ENCODE peak calls at places on chromosomes 5 and 9, in eight cellular contexts. R is A549; N is activated CD4-positive, alpha-beta T cell treated with anti-CD3 and anti-CD28 coated beads for 24 hours; S is AG04449; E is NCI-H2107; C is T follicular helper cell; P is LHCN-M2; Y is iPS DF 19.7. W is an unnamed sample.

GRCh38 chr5:16508730-16509531 is 43.3 kb upstream of the ZNF622 start:
- DNase-seq in R (peak; percentile 12), N (no peak), S (no peak), E (peak; percentile 14), C (no peak), P (peak; percentile 48), Y (no peak), W (no peak)

GRCh38 chr9:100111235-100111634 is 12.2 kb downstream of the INVS start:
- DNase-seq in R (no peak), N (no peak), S (peak; percentile 94), E (no peak), C (no peak), P (peak; percentile 99), Y (no peak), W (no peak)

GRCh38 chr5:93421498-93421897 is 159.5 kb downstream of the NR2F1-AS1 start:
- DNase-seq in R (no peak), N (no peak), S (no peak), E (no peak), C (no peak), P (no peak), Y (peak; percentile 72), W (no peak)

GRCh38 chr9:61669352-61669751 is 479.5 kb downstream of the SPATA31A7 start:
- DNase-seq in R (no peak), N (no peak), S (no peak), E (no peak), C (no peak), P (no peak), Y (no peak), W (no peak)

GRCh38 chr5:111454198-111454606 is 58.1 kb downstream of the STARD4 start:
- DNase-seq in R (no peak), N (no peak), S (no peak), E (no peak), C (no peak), P (no peak), Y (no peak), W (no peak)

GRCh38 chr9:118059520-118060278 is 355.5 kb downstream of the TLR4 start:
- DNase-seq in R (peak; percentile 2), N (peak; percentile 0), S (no peak), E (no peak), C (no peak), P (peak; percentile 23), Y (no peak), W (no peak)

GRCh38 chr5:179679014-179679674 is 1.7 kb downstream of the CBY3 start:
- DNase-seq in R (no peak), N (peak; percentile 51), S (no peak), E (no peak), C (peak; percentile 43), P (peak; percentile 23), Y (peak; percentile 63), W (peak; percentile 8)

GRCh38 chr5:71770381-71770780 is 51.3 kb downstream of the CARTPT start:
- DNase-seq in R (no peak), N (no peak), S (no peak), E (no peak), C (no peak), P (no peak), Y (no peak), W (no peak)

GRCh38 chr5:140083120-140083519 is 30.8 kb upstream of the PURA start:
- DNase-seq in R (no peak), N (no peak), S (no peak), E (no peak), C (no peak), P (no peak), Y (no peak), W (no peak)

GRCh38 chr5:27414099-27414498 is 375.7 kb upstream of the CDH9 start:
- DNase-seq in R (no peak), N (no peak), S (no peak), E (no peak), C (no peak), P (no peak), Y (no peak), W (no peak)

GRCh38 chr9:95722141-95722540 is 153.3 kb upstream of the ERCC6L2 start:
- DNase-seq in R (no peak), N (no peak), S (no peak), E (no peak), C (no peak), P (no peak), Y (no peak), W (no peak)

GRCh38 chr5:168434746-168435321 is 51.4 kb upstream of the RARS1 start:
- DNase-seq in R (no peak), N (no peak), S (no peak), E (no peak), C (no peak), P (peak; percentile 18), Y (no peak), W (no peak)

GRCh38 chr5:6825678-6826244 is 112.5 kb downstream of the TENT4A start:
- DNase-seq in R (no peak), N (no peak), S (no peak), E (no peak), C (no peak), P (no peak), Y (no peak), W (no peak)

GRCh38 chr9:130692365-130692764 is 1.2 kb upstream of the EXOSC2 start:
- DNase-seq in R (peak; percentile 41), N (no peak), S (no peak), E (no peak), C (no peak), P (no peak), Y (no peak), W (no peak)

GRCh38 chr9:11928871-11929321 is 764.3 kb upstream of the TYRP1 start:
- DNase-seq in R (no peak), N (no peak), S (no peak), E (no peak), C (no peak), P (no peak), Y (no peak), W (no peak)

GRCh38 chr9:126217797-126218196 is 108.8 kb upstream of the MVB12B start:
- DNase-seq in R (no peak), N (no peak), S (no peak), E (no peak), C (no peak), P (no peak), Y (no peak), W (no peak)

GRCh38 chr5:2877520-2877919 is 126.0 kb upstream of the IRX2 start:
- DNase-seq in R (no peak), N (no peak), S (no peak), E (no peak), C (no peak), P (no peak), Y (no peak), W (no peak)

W was measured in activated naive CD8-positive, alpha-beta T cell treated with anti-CD3 and anti-CD28 coated beads, Interleukin-2, amount 50 U/mL, for 16 hours.